ENCODE peak calls at places on chromosomes 6 and 20, in six cellular contexts. One of them, this sample, is unnamed.
A peak's percentile ranks its signal among the peaks of the same experiment; 100 is the strongest.

GRCh38 chr6:134894800-134895199 is 55.1 kb downstream of the ALDH8A1 start:
- DNase-seq in SK-N-SH: no peak
- DNase-seq in hepatocyte: no peak
- DNase-seq in DND-41: no peak
- DNase-seq in OCI-LY7: no peak
- DNase-seq in astrocyte: no peak
- DNase-seq in this sample: no peak

GRCh38 chr6:26383624-26384417 is 913 bp downstream of the BTN2A2 start:
- DNase-seq in SK-N-SH: no peak
- DNase-seq in hepatocyte: peak; percentile 51
- DNase-seq in DND-41: peak; percentile 44
- DNase-seq in OCI-LY7: peak; percentile 44
- DNase-seq in astrocyte: peak; percentile 44
- DNase-seq in this sample: peak; percentile 43

GRCh38 chr6:169210611-169211010 is 43.0 kb downstream of the THBS2 start:
- DNase-seq in SK-N-SH: no peak
- DNase-seq in hepatocyte: no peak
- DNase-seq in DND-41: no peak
- DNase-seq in OCI-LY7: no peak
- DNase-seq in astrocyte: peak; percentile 58
- DNase-seq in this sample: no peak

GRCh38 chr6:170221753-170222400 is 69.0 kb downstream of the DLL1 start:
- DNase-seq in SK-N-SH: peak; percentile 23
- DNase-seq in hepatocyte: no peak
- DNase-seq in DND-41: no peak
- DNase-seq in OCI-LY7: no peak
- DNase-seq in astrocyte: no peak
- DNase-seq in this sample: no peak

GRCh38 chr6:14732845-14733757 is 512.8 kb upstream of the JARID2 start:
- DNase-seq in SK-N-SH: no peak
- DNase-seq in hepatocyte: no peak
- DNase-seq in DND-41: no peak
- DNase-seq in OCI-LY7: no peak
- DNase-seq in astrocyte: peak; percentile 90
- DNase-seq in this sample: no peak

GRCh38 chr6:110699780-110700179 is 115.5 kb downstream of the CDK19 start:
- DNase-seq in SK-N-SH: no peak
- DNase-seq in hepatocyte: no peak
- DNase-seq in DND-41: no peak
- DNase-seq in OCI-LY7: no peak
- DNase-seq in astrocyte: no peak
- DNase-seq in this sample: no peak

GRCh38 chr6:20474756-20475542 is 59.3 kb upstream of the CDKAL1 start:
- DNase-seq in SK-N-SH: no peak
- DNase-seq in hepatocyte: no peak
- DNase-seq in DND-41: no peak
- DNase-seq in OCI-LY7: no peak
- DNase-seq in astrocyte: no peak
- DNase-seq in this sample: no peak

GRCh38 chr6:139778688-139779087 is 404.2 kb upstream of the CITED2 start:
- DNase-seq in SK-N-SH: no peak
- DNase-seq in hepatocyte: no peak
- DNase-seq in DND-41: no peak
- DNase-seq in OCI-LY7: no peak
- DNase-seq in astrocyte: peak; percentile 54
- DNase-seq in this sample: peak; percentile 53

GRCh38 chr6:109892451-109893435 is 85.4 kb upstream of the GPR6 start:
- DNase-seq in SK-N-SH: no peak
- DNase-seq in hepatocyte: peak; percentile 59
- DNase-seq in DND-41: no peak
- DNase-seq in OCI-LY7: no peak
- DNase-seq in astrocyte: no peak
- DNase-seq in this sample: no peak

GRCh38 chr6:168181316-168181715 is 102.3 kb upstream of the FRMD1 start:
- DNase-seq in SK-N-SH: no peak
- DNase-seq in hepatocyte: no peak
- DNase-seq in DND-41: no peak
- DNase-seq in OCI-LY7: no peak
- DNase-seq in astrocyte: no peak
- DNase-seq in this sample: no peak

GRCh38 chr6:21180800-21181337 is 412.7 kb upstream of the SOX4 start:
- DNase-seq in SK-N-SH: no peak
- DNase-seq in hepatocyte: no peak
- DNase-seq in DND-41: no peak
- DNase-seq in OCI-LY7: no peak
- DNase-seq in astrocyte: no peak
- DNase-seq in this sample: no peak

GRCh38 chr6:45378324-45378926 is 691 bp upstream of the SUPT3H start:
- DNase-seq in SK-N-SH: peak; percentile 58
- DNase-seq in hepatocyte: no peak
- DNase-seq in DND-41: no peak
- DNase-seq in OCI-LY7: no peak
- DNase-seq in astrocyte: peak; percentile 59
- DNase-seq in this sample: peak; percentile 77

GRCh38 chr20:46299078-46299477 is 9.2 kb downstream of the CDH22 start:
- DNase-seq in SK-N-SH: no peak
- DNase-seq in hepatocyte: no peak
- DNase-seq in DND-41: no peak
- DNase-seq in OCI-LY7: no peak
- DNase-seq in astrocyte: no peak
- DNase-seq in this sample: no peak

GRCh38 chr6:158630944-158631616 is 13.5 kb downstream of the DYNLT1 start:
- DNase-seq in SK-N-SH: no peak
- DNase-seq in hepatocyte: no peak
- DNase-seq in DND-41: no peak
- DNase-seq in OCI-LY7: no peak
- DNase-seq in astrocyte: peak; percentile 53
- DNase-seq in this sample: no peak

GRCh38 chr6:35724471-35724870 is 12.4 kb upstream of the ARMC12 start:
- DNase-seq in SK-N-SH: no peak
- DNase-seq in hepatocyte: no peak
- DNase-seq in DND-41: no peak
- DNase-seq in OCI-LY7: no peak
- DNase-seq in astrocyte: no peak
- DNase-seq in this sample: no peak

GRCh38 chr6:128156315-128157111 is 255.7 kb upstream of the THEMIS start:
- DNase-seq in SK-N-SH: no peak
- DNase-seq in hepatocyte: no peak
- DNase-seq in DND-41: no peak
- DNase-seq in OCI-LY7: no peak
- DNase-seq in astrocyte: no peak
- DNase-seq in this sample: no peak

GRCh38 chr20:32564921-32565734 is 20.0 kb downstream of the NOL4L start:
- DNase-seq in SK-N-SH: peak; percentile 73
- DNase-seq in hepatocyte: no peak
- DNase-seq in DND-41: no peak
- DNase-seq in OCI-LY7: no peak
- DNase-seq in astrocyte: no peak
- DNase-seq in this sample: no peak

GRCh38 chr6:13710552-13711383 is 867 bp downstream of the RANBP9 start:
- DNase-seq in SK-N-SH: peak; percentile 83
- DNase-seq in hepatocyte: peak; percentile 65
- DNase-seq in DND-41: peak; percentile 42
- DNase-seq in OCI-LY7: peak; percentile 71
- DNase-seq in astrocyte: no peak
- DNase-seq in this sample: peak; percentile 67

GRCh38 chr6:64034331-64034730 is 398.7 kb downstream of the PHF3 start:
- DNase-seq in SK-N-SH: no peak
- DNase-seq in hepatocyte: no peak
- DNase-seq in DND-41: no peak
- DNase-seq in OCI-LY7: no peak
- DNase-seq in astrocyte: no peak
- DNase-seq in this sample: no peak

GRCh38 chr6:64037421-64037820 is 401.8 kb downstream of the PHF3 start:
- DNase-seq in SK-N-SH: no peak
- DNase-seq in hepatocyte: no peak
- DNase-seq in DND-41: no peak
- DNase-seq in OCI-LY7: no peak
- DNase-seq in astrocyte: no peak
- DNase-seq in this sample: no peak

GRCh38 chr6:64040118-64040517 is 404.5 kb downstream of the PHF3 start:
- DNase-seq in SK-N-SH: no peak
- DNase-seq in hepatocyte: no peak
- DNase-seq in DND-41: no peak
- DNase-seq in OCI-LY7: no peak
- DNase-seq in astrocyte: no peak
- DNase-seq in this sample: no peak

DNA sequence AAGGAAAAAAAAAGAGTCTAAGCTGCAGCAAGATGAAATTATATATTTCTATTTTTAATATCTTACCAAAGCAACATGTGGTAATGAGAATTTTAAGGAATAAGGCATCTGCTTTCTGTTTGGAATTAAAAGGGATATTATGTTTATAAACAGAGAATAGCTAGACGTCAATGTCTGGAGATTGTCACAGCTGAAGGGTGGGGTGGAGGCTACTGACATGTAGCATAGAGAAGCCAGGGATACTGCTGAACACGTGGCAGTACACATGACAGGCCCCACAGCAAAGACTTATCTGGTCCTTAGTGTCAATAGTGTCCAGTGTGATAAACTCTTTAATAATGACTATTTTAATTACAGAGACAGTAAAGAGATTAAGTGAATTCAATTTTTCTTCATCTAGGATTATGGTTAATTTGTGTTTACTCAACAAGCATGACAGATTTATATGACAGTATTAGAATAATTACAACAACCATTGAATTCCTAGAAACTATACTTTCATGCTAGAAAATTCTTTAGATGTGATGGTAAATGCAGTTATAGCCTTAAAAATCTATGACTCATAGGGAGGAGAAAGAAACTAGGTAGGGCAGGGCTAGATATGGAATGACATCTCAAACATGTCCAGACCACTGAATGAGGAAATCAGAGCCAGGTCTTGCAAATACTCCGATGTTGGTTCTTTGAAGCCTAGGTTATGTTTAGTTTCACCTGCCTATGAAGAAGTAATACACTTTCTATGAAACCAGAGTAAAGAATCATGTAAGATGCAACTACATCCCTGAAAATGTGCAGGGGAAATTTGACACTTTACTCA is 399.4 kb downstream of the PHF3 start:
- DNase-seq in SK-N-SH: no peak
- DNase-seq in hepatocyte: peak; percentile 46
- DNase-seq in DND-41: no peak
- DNase-seq in OCI-LY7: no peak
- DNase-seq in astrocyte: no peak
- DNase-seq in this sample: no peak
- H2AFZ ChIP-seq in SK-N-SH: no peak overlapping the region
- H2AFZ ChIP-seq in hepatocyte: no peak overlapping the region
- H2AFZ ChIP-seq in DND-41: no peak overlapping the region
- H2AFZ ChIP-seq in OCI-LY7: no peak overlapping the region
- H2AFZ ChIP-seq in astrocyte: no peak overlapping the region
- H2AFZ ChIP-seq in this sample: no peak overlapping the region

DNA sequence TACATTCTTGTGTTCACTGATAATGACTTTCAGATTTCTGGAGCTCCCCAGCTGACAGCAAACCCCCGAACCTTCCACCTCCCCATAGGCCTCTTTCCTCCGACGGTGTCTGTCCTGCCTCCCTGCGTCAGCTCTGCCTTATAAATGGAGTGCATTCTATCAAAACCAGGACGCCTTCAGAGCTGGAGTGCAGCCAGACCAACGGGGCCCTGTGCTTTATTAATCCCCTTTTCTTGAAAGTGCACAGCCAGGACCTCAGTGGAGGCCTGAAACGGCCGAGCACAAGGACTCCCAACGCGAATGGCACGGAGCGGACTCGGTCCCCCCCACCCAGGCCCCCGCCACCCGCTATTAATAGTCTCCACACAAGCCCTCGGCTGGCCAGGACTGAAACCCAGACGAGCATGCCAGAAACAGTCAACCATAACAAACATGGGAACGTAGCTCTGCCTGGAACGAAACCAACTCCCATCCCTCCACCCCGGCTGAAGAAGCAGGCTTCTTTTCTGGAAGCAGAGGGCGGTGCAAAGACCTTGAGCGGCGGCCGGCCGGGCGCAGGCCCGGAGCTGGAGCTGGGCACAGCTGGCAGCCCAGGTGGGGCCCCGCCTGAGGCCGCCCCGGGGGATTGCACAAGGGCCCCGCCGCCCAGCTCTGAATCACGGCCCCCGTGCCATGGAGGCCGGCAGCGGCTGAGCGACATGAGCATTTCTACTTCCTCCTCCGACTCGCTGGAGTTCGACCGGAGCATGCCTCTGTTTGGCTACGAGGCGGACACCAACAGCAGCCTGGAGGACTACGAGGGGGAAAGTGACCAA is 42.3 kb upstream of the NAA20 start:
- DNase-seq in SK-N-SH: peak; percentile 69
- DNase-seq in hepatocyte: peak; percentile 85
- DNase-seq in DND-41: no peak
- DNase-seq in OCI-LY7: no peak
- DNase-seq in astrocyte: peak; percentile 94
- DNase-seq in this sample: no peak
- H3K4me3 ChIP-seq in SK-N-SH: peak overlapping the region; percentile 35
- H3K4me3 ChIP-seq in hepatocyte: peak overlapping the region; percentile 7
- H3K4me3 ChIP-seq in DND-41: no peak overlapping the region
- H3K4me3 ChIP-seq in OCI-LY7: no peak overlapping the region
- H3K4me3 ChIP-seq in astrocyte: peak overlapping the region; percentile 94
- H3K4me3 ChIP-seq in this sample: no peak overlapping the region

DNA sequence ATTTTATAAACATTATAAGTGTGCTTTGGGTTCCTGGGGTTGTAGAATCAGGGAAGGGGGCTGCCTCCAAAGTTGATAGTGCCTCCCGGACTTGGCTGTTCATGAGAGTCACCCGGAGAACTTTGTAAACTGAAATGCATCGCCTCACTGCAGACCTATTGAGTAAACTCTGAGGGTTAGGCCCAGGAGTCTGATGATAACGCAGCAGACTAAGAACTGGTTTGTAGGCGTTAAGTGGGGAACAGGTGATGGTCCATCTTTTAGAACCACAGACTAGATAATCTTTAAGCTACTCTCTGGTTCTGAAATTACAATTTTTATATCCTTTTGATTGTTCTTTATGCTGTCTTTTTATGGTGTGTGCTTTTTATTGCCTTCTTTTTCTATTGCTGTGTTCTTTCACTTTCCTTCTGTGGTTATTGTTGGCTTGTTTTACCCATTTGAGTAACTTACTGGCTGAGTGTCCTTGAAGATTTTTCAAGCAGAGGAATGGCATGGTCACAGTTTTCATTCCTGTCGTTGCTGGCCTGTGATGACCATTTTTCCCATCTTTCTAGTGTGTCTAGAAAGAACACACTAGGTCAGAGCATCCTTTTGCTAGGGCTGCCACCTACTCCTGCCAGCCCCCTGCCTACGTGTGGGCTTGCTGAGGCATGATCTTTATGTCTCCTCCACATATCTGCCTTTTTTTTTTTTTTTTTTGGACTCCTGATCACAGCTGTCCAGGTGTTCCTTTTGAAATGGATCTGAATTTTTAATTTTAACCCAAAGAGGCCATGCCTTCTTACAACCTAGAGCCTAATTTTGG is 30.9 kb downstream of the LRRC1 start:
- DNase-seq in SK-N-SH: no peak
- DNase-seq in hepatocyte: no peak
- DNase-seq in DND-41: no peak
- DNase-seq in OCI-LY7: no peak
- DNase-seq in astrocyte: no peak
- DNase-seq in this sample: no peak
- H3K79me2 ChIP-seq in SK-N-SH: no peaks in the 10 kb centered on the region
- H3K79me2 ChIP-seq in hepatocyte: peaks cover 97% of the 10 kb centered on the region
- H3K79me2 ChIP-seq in DND-41: peaks cover 99% of the 10 kb centered on the region
- H3K79me2 ChIP-seq in OCI-LY7: no peaks in the 10 kb centered on the region
- H3K79me2 ChIP-seq in astrocyte: peaks cover 3% of the 10 kb centered on the region
- H3K79me2 ChIP-seq in this sample: peaks cover 10% of the 10 kb centered on the region

GRCh38 chr6:44045672-44046015 is 81.6 kb downstream of the MRPL14 start:
- DNase-seq in SK-N-SH: peak; percentile 70
- DNase-seq in hepatocyte: no peak
- DNase-seq in DND-41: no peak
- DNase-seq in OCI-LY7: no peak
- DNase-seq in astrocyte: no peak
- DNase-seq in this sample: no peak
- H2AFZ ChIP-seq in SK-N-SH: no peak overlapping the region
- H2AFZ ChIP-seq in hepatocyte: no peak overlapping the region
- H2AFZ ChIP-seq in DND-41: no peak overlapping the region
- H2AFZ ChIP-seq in OCI-LY7: no peak overlapping the region
- H2AFZ ChIP-seq in astrocyte: no peak overlapping the region
- H2AFZ ChIP-seq in this sample: no peak overlapping the region